ENCODE peak calls at places on chromosome 19, in ten cellular contexts. Y is PC-3, W is testis, G is aorta, D is uterus, B is mammary epithelial cell, P is right atrium auricular region, T is left lung, C is gastrocnemius medialis, N is K562. J is an unnamed sample.

GRCh38 chr19:21468791-21469190 is 36.6 kb upstream of the ZNF429 start:
- DNase-seq in Y (no peak), W (no peak), G (no peak), D (no peak), B (no peak), P (no peak), T (no peak), C (no peak), N (no peak), J (no peak)

GRCh38 chr19:50551713-50552187 is 16.5 kb downstream of the LRRC4B start:
- DNase-seq in Y (no peak), W (peak; percentile 59), G (no peak), D (no peak), B (no peak), P (no peak), T (no peak), C (no peak), N (peak; percentile 44), J (no peak)

GRCh38 chr19:47024502-47024901 is 4.9 kb downstream of the NPAS1 start:
- DNase-seq in Y (no peak), W (no peak), G (no peak), D (no peak), B (no peak), P (no peak), T (no peak), C (no peak), N (no peak), J (no peak)

GRCh38 chr19:1513492-1514294 is 874 bp upstream of the ADAMTSL5 start:
- DNase-seq in Y (peak; percentile 62), W (no peak), G (no peak), D (peak; percentile 58), B (peak; percentile 42), P (no peak), T (no peak), C (no peak), N (peak; percentile 83), J (peak; percentile 61)

GRCh38 chr19:42295831-42296525 is 6.0 kb upstream of the PRR19 start:
- DNase-seq in Y (no peak), W (peak; percentile 93), G (peak; percentile 96), D (peak; percentile 85), B (peak; percentile 48), P (peak; percentile 90), T (peak; percentile 77), C (peak; percentile 55), N (peak; percentile 77), J (peak; percentile 76)

GRCh38 chr19:1222394-1222793 is 15.4 kb downstream of the CBARP start:
- DNase-seq in Y (no peak), W (no peak), G (no peak), D (no peak), B (no peak), P (no peak), T (no peak), C (no peak), N (no peak), J (no peak)

GRCh38 chr19:1066251-1066747 is 668 bp upstream of the ARHGAP45 start:
- DNase-seq in Y (peak; percentile 57), W (no peak), G (peak; percentile 73), D (no peak), B (no peak), P (no peak), T (no peak), C (no peak), N (no peak), J (no peak)

GRCh38 chr19:4077800-4078683 is 11.3 kb upstream of the ZBTB7A start:
- DNase-seq in Y (peak; percentile 20), W (peak; percentile 76), G (peak; percentile 87), D (peak; percentile 72), B (no peak), P (no peak), T (no peak), C (no peak), N (peak; percentile 48), J (no peak)

GRCh38 chr19:40867701-40868100 is 14.3 kb downstream of the CYP2A7 start:
- DNase-seq in Y (no peak), W (peak; percentile 70), G (no peak), D (no peak), B (no peak), P (no peak), T (no peak), C (no peak), N (no peak), J (no peak)

GRCh38 chr19:2983351-2984195 is 6.2 kb downstream of the TLE6 start:
- DNase-seq in Y (peak; percentile 44), W (peak; percentile 54), G (no peak), D (peak; percentile 77), B (peak; percentile 76), P (peak; percentile 82), T (peak; percentile 48), C (peak; percentile 24), N (no peak), J (no peak)

GRCh38 chr19:2476451-2477140 is 669 bp downstream of the GADD45B start:
- DNase-seq in Y (peak; percentile 39), W (peak; percentile 41), G (peak; percentile 89), D (peak; percentile 55), B (peak; percentile 49), P (no peak), T (peak; percentile 67), C (peak; percentile 15), N (peak; percentile 41), J (peak; percentile 68)

GRCh38 chr19:52622261-52622660 is 15.9 kb downstream of the ZNF83 start:
- DNase-seq in Y (no peak), W (no peak), G (no peak), D (no peak), B (no peak), P (no peak), T (no peak), C (no peak), N (no peak), J (no peak)

GRCh38 chr19:17847538-17848366 is at the start of gene JAK3:
- DNase-seq in Y (no peak), W (peak; percentile 71), G (peak; percentile 92), D (no peak), B (no peak), P (no peak), T (peak; percentile 72), C (no peak), N (peak; percentile 79), J (peak; percentile 91)

GRCh38 chr19:10334340-10335148 is 1.2 kb upstream of the RAVER1 start:
- DNase-seq in Y (peak; percentile 99), W (peak; percentile 96), G (peak; percentile 98), D (peak; percentile 98), B (peak; percentile 90), P (peak; percentile 97), T (peak; percentile 93), C (peak; percentile 93), N (peak; percentile 91), J (peak; percentile 21)

GRCh38 chr19:47663911-47664771 is 49.1 kb upstream of the EHD2 start:
- DNase-seq in Y (peak; percentile 86), W (peak; percentile 91), G (no peak), D (peak; percentile 82), B (peak; percentile 95), P (peak; percentile 95), T (peak; percentile 83), C (peak; percentile 92), N (peak; percentile 56), J (no peak)

GRCh38 chr19:19817357-19817756 is 4.2 kb downstream of the ZNF506 start:
- DNase-seq in Y (no peak), W (no peak), G (no peak), D (no peak), B (no peak), P (no peak), T (no peak), C (no peak), N (no peak), J (peak; percentile 20)
- H3K9me3 ChIP-seq in Y (peaks cover 19% of the 10 kb centered on the region), W (no peaks in the 10 kb centered on the region), G (peaks cover 2% of the 10 kb centered on the region), D (no peaks in the 10 kb centered on the region), B (peaks cover 14% of the 10 kb centered on the region), P (no peaks in the 10 kb centered on the region), T (peaks cover 77% of the 10 kb centered on the region), C (no peaks in the 10 kb centered on the region), N (no peaks in the 10 kb centered on the region), J (no peaks in the 10 kb centered on the region)

DNA sequence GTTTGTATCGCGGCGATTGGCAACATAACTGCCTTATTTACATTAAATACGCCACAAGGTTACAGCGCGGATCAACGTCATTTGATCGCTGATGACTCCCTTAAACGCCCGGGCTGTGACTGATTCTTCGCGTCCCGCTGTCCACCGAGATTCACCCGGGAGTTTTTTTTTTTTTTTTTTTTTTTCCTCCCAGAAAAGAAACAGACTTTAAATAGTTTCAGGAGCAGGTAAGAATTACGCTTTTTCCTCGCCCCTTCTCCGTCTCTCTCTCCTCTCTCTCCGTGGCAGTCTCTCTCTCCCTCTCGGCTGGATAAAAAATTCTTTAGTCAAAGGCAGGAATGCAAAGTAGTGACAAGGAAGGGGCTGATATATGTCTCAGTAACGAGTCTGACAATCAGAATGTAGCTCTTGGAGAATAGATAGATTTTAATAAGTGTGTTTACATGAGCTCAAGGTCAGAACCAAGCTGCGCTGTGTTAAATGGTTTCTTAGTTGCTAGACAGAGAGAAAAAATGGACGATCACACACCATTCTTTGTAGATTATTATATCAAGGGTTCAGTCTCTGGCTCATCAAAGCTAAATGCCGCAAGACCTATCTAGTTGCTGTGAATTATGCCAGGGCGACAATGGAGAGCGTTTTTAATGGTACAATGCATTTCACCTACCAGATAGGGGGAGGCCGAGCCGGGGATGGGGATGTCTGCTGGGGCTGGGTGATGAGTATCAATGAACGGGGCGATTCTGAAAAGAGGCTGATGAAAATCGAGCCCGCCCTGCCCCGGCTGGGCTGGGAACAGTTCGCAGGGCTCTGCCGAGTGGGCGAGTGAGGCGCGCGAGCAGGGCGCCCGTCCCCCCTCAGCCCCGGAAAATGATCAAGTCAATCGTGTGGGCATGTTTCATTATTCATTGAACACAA is 147.2 kb upstream of the ZNF536 start:
- DNase-seq in Y (no peak), W (peak; percentile 60), G (no peak), D (no peak), B (no peak), P (no peak), T (no peak), C (no peak), N (no peak), J (no peak)
- H3K4me3 ChIP-seq in Y (peak overlapping the region; percentile 21), W (peak overlapping the region; percentile 41), G (no peak overlapping the region), D (no peak overlapping the region), B (no peak overlapping the region), P (peak overlapping the region; percentile 30), T (peak overlapping the region; percentile 39), C (peak overlapping the region; percentile 52), N (no peak overlapping the region), J (no peak overlapping the region)

GRCh38 chr19:45418812-45419211 is 4.9 kb downstream of the ERCC1 start:
- DNase-seq in Y (no peak), W (no peak), G (no peak), D (no peak), B (no peak), P (no peak), T (no peak), C (no peak), N (no peak), J (no peak)
- H3K4me1 ChIP-seq in Y (peaks cover 9% of the 10 kb centered on the region), W (peaks cover 5% of the 10 kb centered on the region), G (no peaks in the 10 kb centered on the region), D (no peaks in the 10 kb centered on the region), B (peaks cover 19% of the 10 kb centered on the region), P (peaks cover 28% of the 10 kb centered on the region), T (peaks cover 47% of the 10 kb centered on the region), C (peaks cover 4% of the 10 kb centered on the region), N (peaks cover 5% of the 10 kb centered on the region), J (peaks cover 11% of the 10 kb centered on the region)

DNA sequence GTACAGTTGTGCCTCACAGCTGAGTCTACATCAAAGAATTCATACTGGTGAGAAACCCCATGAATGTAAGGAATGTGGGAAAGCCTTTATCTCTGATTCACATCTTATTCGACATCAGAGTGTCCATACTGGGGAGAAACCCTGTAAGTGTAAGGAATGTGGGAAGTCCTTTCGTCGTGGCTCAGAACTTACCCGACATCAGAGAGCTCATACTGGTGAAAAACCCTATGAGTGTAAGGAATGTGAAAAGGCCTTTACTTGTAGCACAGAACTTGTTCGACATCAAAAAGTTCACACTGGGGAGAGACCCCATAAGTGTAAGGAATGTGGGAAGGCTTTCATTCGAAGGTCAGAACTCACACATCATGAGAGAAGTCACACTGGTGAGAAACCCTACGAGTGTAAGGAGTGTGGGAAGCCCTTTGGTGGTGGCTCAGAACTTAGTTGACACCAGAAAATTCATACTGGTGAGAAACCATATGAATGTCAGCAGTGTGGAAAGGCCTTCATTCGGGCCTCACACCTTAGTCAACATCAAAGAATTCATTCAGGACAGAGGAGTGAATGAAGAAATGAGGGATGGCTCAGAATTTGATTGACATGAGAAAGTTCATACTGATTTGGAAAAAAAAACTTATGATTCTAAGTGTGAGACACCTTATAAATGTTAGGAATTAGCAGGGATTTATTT is 80.9 kb upstream of the ZNF420 start:
- DNase-seq in Y (no peak), W (no peak), G (no peak), D (no peak), B (no peak), P (no peak), T (no peak), C (no peak), N (no peak), J (no peak)
- H3K9me3 ChIP-seq in Y (peaks cover 21% of the 10 kb centered on the region), W (no peaks in the 10 kb centered on the region), G (peaks cover 11% of the 10 kb centered on the region), D (no peaks in the 10 kb centered on the region), B (peaks cover 27% of the 10 kb centered on the region), P (no peaks in the 10 kb centered on the region), T (peaks cover 94% of the 10 kb centered on the region), C (no peaks in the 10 kb centered on the region), N (no peaks in the 10 kb centered on the region), J (peaks cover 15% of the 10 kb centered on the region)